ENCODE peak calls at places on chromosome 9, in four cellular contexts. I is SJSA1, Z is germinal center, F is LoVo. L is an unnamed sample.

GRCh38 chr9:37229882-37230482 is 109.6 kb downstream of the ZCCHC7 start:
- DNase-seq in I (no peak), F (peak; percentile 55), Z (no peak), L (no peak)

GRCh38 chr9:89380437-89381307 is 62.4 kb downstream of the SECISBP2 start:
- DNase-seq in F (no peak), I (no peak), Z (no peak), L (no peak)

GRCh38 chr9:103530934-103531333 is 535.8 kb downstream of the CYLC2 start:
- DNase-seq in F (no peak), Z (no peak), I (no peak), L (no peak)

GRCh38 chr9:78970375-78970774 is 601.4 kb upstream of the TLE4 start:
- DNase-seq in I (no peak), Z (no peak), F (no peak), L (no peak)

GRCh38 chr9:134304712-134305111 is 21.5 kb upstream of the RXRA start:
- DNase-seq in Z (no peak), F (no peak), I (no peak), L (no peak)

GRCh38 chr9:34072868-34073590 is 24.3 kb upstream of the UBAP2 start:
- DNase-seq in Z (no peak), F (peak; percentile 94), I (no peak), L (peak; percentile 14)

GRCh38 chr9:136021891-136022681 is 60.9 kb upstream of the UBAC1 start:
- DNase-seq in F (no peak), I (no peak), Z (no peak), L (no peak)

GRCh38 chr9:104700306-104700705 is 6.0 kb downstream of the OR13D1 start:
- DNase-seq in I (no peak), F (no peak), Z (no peak), L (no peak)

GRCh38 chr9:33137781-33138264 is 29.3 kb downstream of the B4GALT1 start:
- DNase-seq in F (no peak), I (no peak), Z (no peak), L (no peak)

GRCh38 chr9:99859395-99859980 is 37.8 kb downstream of the NR4A3 start:
- DNase-seq in Z (no peak), I (no peak), F (no peak), L (no peak)

GRCh38 chr9:36788534-36788933 is 215.8 kb downstream of the MELK start:
- DNase-seq in I (no peak), F (no peak), Z (peak; percentile 25), L (no peak)

GRCh38 chr9:28064241-28064640 is 491.0 kb upstream of the C9orf72 start:
- DNase-seq in I (no peak), Z (no peak), F (no peak), L (no peak)

GRCh38 chr9:97468658-97469448 is 32.6 kb upstream of the TMOD1 start:
- DNase-seq in F (peak; percentile 16), Z (peak; percentile 49), I (peak; percentile 51), L (no peak)

GRCh38 chr9:132919609-132920268 is 24.7 kb downstream of the TSC1 start:
- DNase-seq in I (no peak), F (no peak), Z (no peak), L (no peak)

GRCh38 chr9:124795881-124796415 is 19.0 kb downstream of the OLFML2A start:
- DNase-seq in F (no peak), Z (no peak), I (no peak), L (no peak)

GRCh38 chr9:97398999-97399758 is 12.7 kb upstream of the TDRD7 start:
- DNase-seq in I (peak; percentile 57), Z (peak; percentile 80), F (peak; percentile 77), L (peak; percentile 92)

GRCh38 chr9:127714916-127715442 is 484 bp downstream of the PTRH1 start:
- DNase-seq in I (no peak), F (peak; percentile 26), Z (peak; percentile 33), L (no peak)

GRCh38 chr9:104091708-104092107 is 2.4 kb upstream of the SMC2 start:
- DNase-seq in F (no peak), Z (no peak), I (no peak), L (no peak)

GRCh38 chr9:120876842-120877240 is at the start of gene PHF19:
- DNase-seq in F (peak; percentile 54), Z (peak; percentile 56), I (peak; percentile 61), L (no peak)

GRCh38 chr9:29647451-29647850 is 2074.2 kb upstream of the C9orf72 start:
- DNase-seq in Z (no peak), F (no peak), I (no peak), L (no peak)

GRCh38 chr9:107712390-107712789 is 222.8 kb upstream of the KLF4 start:
- DNase-seq in Z (no peak), F (peak; percentile 71), I (no peak), L (peak; percentile 86)

GRCh38 chr9:89597711-89598707 is 6.8 kb upstream of the GADD45G start:
- DNase-seq in F (peak; percentile 58), I (no peak), Z (peak; percentile 33), L (no peak)

GRCh38 chr9:2634818-2635217 is 13.2 kb downstream of the VLDLR start:
- DNase-seq in Z (no peak), I (no peak), F (no peak), L (no peak)

GRCh38 chr9:98906273-98907040 is 37.2 kb upstream of the COL15A1 start:
- DNase-seq in F (no peak), Z (no peak), I (no peak), L (no peak)

GRCh38 chr9:71758277-71758676 is 10.0 kb downstream of the CEMIP2 start:
- DNase-seq in Z (no peak), F (no peak), I (no peak), L (peak; percentile 89)